ENCODE peak calls at places on chromosome 5, in eight cellular contexts. A is stimulated activated CD4-positive, alpha-beta T cell treated with anti-CD3 and anti-CD28 coated beads, Interleukin-4, amount 100 ng/mL, for 4 hours; Q is LoVo; D is KBM-7; J is CD8-positive, alpha-beta memory T cell; L is fibroblast of the conjunctiva; T is islet precursor cell; Z is GDM1. X is an unnamed sample.
A peak's percentile ranks its signal among the peaks of the same experiment; 100 is the strongest.

GRCh38 chr5:103669615-103670014 is 107.0 kb upstream of the NUDT12 start:
- DNase-seq in A (no peak), Q (no peak), D (no peak), J (no peak), L (no peak), T (no peak), Z (no peak), X (no peak)

GRCh38 chr5:139651863-139652787 is 4.0 kb downstream of the CXXC5 start:
- DNase-seq in A (no peak), Q (no peak), D (peak; percentile 87), J (peak; percentile 82), L (peak; percentile 40), T (peak; percentile 83), Z (no peak), X (peak; percentile 96)

GRCh38 chr5:31630931-31631330 is 8.0 kb upstream of the PDZD2 start:
- DNase-seq in A (no peak), Q (no peak), D (no peak), J (no peak), L (no peak), T (no peak), Z (no peak), X (no peak)

GRCh38 chr5:148920646-148921288 is 94.4 kb downstream of the ADRB2 start:
- DNase-seq in A (no peak), Q (no peak), D (no peak), J (no peak), L (no peak), T (no peak), Z (no peak), X (no peak)

GRCh38 chr5:122120957-122121356 is 8.4 kb upstream of the ZNF474 start:
- DNase-seq in A (no peak), Q (peak; percentile 5), D (no peak), J (no peak), L (no peak), T (no peak), Z (peak; percentile 12), X (peak; percentile 74)

GRCh38 chr5:165325201-165325600 is 1819.8 kb downstream of the MAT2B start:
- DNase-seq in A (no peak), Q (no peak), D (no peak), J (no peak), L (peak; percentile 6), T (no peak), Z (no peak), X (peak; percentile 80)

GRCh38 chr5:131609774-131610173 is 25.3 kb downstream of the RAPGEF6 start:
- DNase-seq in A (no peak), Q (no peak), D (no peak), J (no peak), L (no peak), T (no peak), Z (no peak), X (no peak)

GRCh38 chr5:10046681-10047080 is 203.0 kb downstream of the ATPSCKMT start:
- DNase-seq in A (no peak), Q (no peak), D (no peak), J (no peak), L (no peak), T (no peak), Z (no peak), X (no peak)

GRCh38 chr5:134103998-134104612 is 10.4 kb upstream of the TCF7 start:
- DNase-seq in A (no peak), Q (no peak), D (no peak), J (no peak), L (no peak), T (no peak), Z (no peak), X (no peak)

GRCh38 chr5:180801596-180802324 is 846 bp downstream of the MGAT1 start:
- DNase-seq in A (no peak), Q (no peak), D (no peak), J (peak; percentile 10), L (no peak), T (peak; percentile 46), Z (no peak), X (no peak)

GRCh38 chr5:107808671-107809137 is 138.0 kb upstream of the EFNA5 start:
- DNase-seq in A (no peak), Q (no peak), D (no peak), J (no peak), L (no peak), T (peak; percentile 98), Z (no peak), X (no peak)

GRCh38 chr5:74552101-74552500 is 88.4 kb downstream of the ENC1 start:
- DNase-seq in A (no peak), Q (no peak), D (no peak), J (no peak), L (no peak), T (peak; percentile 79), Z (no peak), X (no peak)

X was measured in fibroblast of mammary gland.